ENCODE peak calls at places on chromosomes 2 and 18, in four cellular contexts. X is tibial nerve, H is omental fat pad, Z is dorsolateral prefrontal cortex. D is an unnamed sample.

GRCh38 chr2:240586919-240587800 is 626 bp downstream of the CAPN10 start:
- DNase-seq in X (no peak), Z (peak; percentile 43), H (no peak), D (no peak)

GRCh38 chr2:127083819-127084503 is 23.0 kb downstream of the BIN1 start:
- DNase-seq in X (peak; percentile 86), H (peak; percentile 86), Z (peak; percentile 84), D (peak; percentile 90)

GRCh38 chr2:145157626-145158025 is 637.7 kb upstream of the ZEB2 start:
- DNase-seq in X (no peak), H (no peak), Z (no peak), D (no peak)

GRCh38 chr2:594297-594949 is 82.8 kb downstream of the TMEM18 start:
- DNase-seq in Z (no peak), H (no peak), X (no peak), D (peak; percentile 69)

GRCh38 chr2:96136123-96136720 is 2.1 kb downstream of the ASTL start:
- DNase-seq in X (no peak), Z (no peak), H (no peak), D (no peak)

GRCh38 chr2:200274116-200275075 is 32.1 kb upstream of the SPATS2L start:
- DNase-seq in X (no peak), H (no peak), Z (no peak), D (no peak)

GRCh38 chr2:239836021-239836765 is 188.9 kb downstream of the NDUFA10 start:
- DNase-seq in Z (peak; percentile 34), X (no peak), H (no peak), D (no peak)

GRCh38 chr2:141557329-141558098 is 573.3 kb downstream of the LRP1B start:
- DNase-seq in X (no peak), H (no peak), Z (no peak), D (no peak)

GRCh38 chr2:1550076-1550475 is 136.8 kb downstream of the TPO start:
- DNase-seq in Z (no peak), X (no peak), H (no peak), D (no peak)

GRCh38 chr2:4995466-4995865 is 696.7 kb upstream of the SOX11 start:
- DNase-seq in Z (no peak), H (no peak), X (no peak), D (peak; percentile 14)

GRCh38 chr2:11045294-11045693 is 110.0 kb upstream of the SLC66A3 start:
- DNase-seq in Z (no peak), X (no peak), H (no peak), D (no peak)

GRCh38 chr18:4908239-4908638 is 288.8 kb downstream of the AKAIN1 start:
- DNase-seq in Z (no peak), H (no peak), X (no peak), D (no peak)

GRCh38 chr2:216538538-216538937 is 39.9 kb downstream of the RPL37A start:
- DNase-seq in Z (no peak), X (no peak), H (no peak), D (no peak)

GRCh38 chr18:48905541-48905940 is 45.2 kb downstream of the SMAD7 start:
- DNase-seq in H (no peak), Z (no peak), X (no peak), D (no peak)

GRCh38 chr2:47198985-47199451 is 43.9 kb upstream of the STPG4 start:
- DNase-seq in X (no peak), Z (no peak), H (no peak), D (no peak)

GRCh38 chr2:161166538-161167409 is 6.5 kb downstream of the TANK start:
- DNase-seq in Z (no peak), X (no peak), H (no peak), D (no peak)

DNA sequence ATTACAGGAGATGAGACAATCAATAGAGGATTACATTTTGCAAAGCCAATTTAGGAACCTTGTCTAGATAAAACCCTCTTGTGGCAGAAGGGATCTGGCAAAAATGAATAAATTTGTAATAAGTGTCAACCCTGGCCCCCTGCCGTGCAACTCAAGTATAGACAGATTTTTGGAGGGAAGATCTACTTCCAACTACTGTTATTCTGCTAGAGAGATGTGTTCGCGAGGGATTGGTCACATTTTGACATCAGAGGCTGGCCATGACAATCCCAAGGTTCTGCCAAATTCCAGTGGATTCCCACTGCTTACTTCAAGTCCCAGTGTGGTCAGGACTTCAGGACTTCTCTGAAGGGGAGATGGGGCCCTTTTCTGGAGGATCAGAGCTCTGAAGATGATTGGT is 192.6 kb downstream of the SH3RF3 start:
- DNase-seq in Z (no peak), X (no peak), H (no peak), D (no peak)
- TF ChIP-seq CTCF in Z (no peak), X (no peak), H (no peak), D (no peak)

GRCh38 chr2:35461406-35461805 is 894.2 kb upstream of the CRIM1 start:
- DNase-seq in Z (no peak), H (no peak), X (no peak), D (no peak)

GRCh38 chr2:35463805-35464596 is 891.6 kb upstream of the CRIM1 start:
- DNase-seq in Z (no peak), X (no peak), H (no peak), D (no peak)

GRCh38 chr2:35468271-35468670 is 887.3 kb upstream of the CRIM1 start:
- DNase-seq in H (no peak), X (no peak), Z (no peak), D (no peak)

GRCh38 chr2:35462226-35462983 is 893.2 kb upstream of the CRIM1 start:
- DNase-seq in Z (no peak), H (no peak), X (no peak), D (no peak)
- TF ChIP-seq CTCF in Z (no peak), H (no peak), X (no peak), D (no peak)

GRCh38 chr18:43420091-43420490 is 142.8 kb upstream of the SYT4 start:
- DNase-seq in X (no peak), H (no peak), Z (no peak), D (no peak)
- TF ChIP-seq CTCF in X (no peak), H (no peak), Z (no peak), D (no peak)

GRCh38 chr2:117785740-117786139 is 28.8 kb upstream of the DDX18 start:
- DNase-seq in X (no peak), H (no peak), Z (no peak), D (no peak)
- TF ChIP-seq CTCF in X (peak; percentile 43), H (no peak), Z (peak; percentile 41), D (no peak)

GRCh38 chr18:50571606-50572005 is 11.7 kb downstream of the MAPK4 start:
- DNase-seq in X (no peak), Z (no peak), H (no peak), D (no peak)

GRCh38 chr18:50569930-50570329 is 10.0 kb downstream of the MAPK4 start:
- DNase-seq in H (no peak), Z (no peak), X (no peak), D (no peak)

GRCh38 chr18:50578030-50578429 is 18.1 kb downstream of the MAPK4 start:
- DNase-seq in H (no peak), Z (no peak), X (no peak), D (no peak)

GRCh38 chr18:50578651-50579050 is 18.8 kb downstream of the MAPK4 start:
- DNase-seq in Z (no peak), H (no peak), X (no peak), D (no peak)

DNA sequence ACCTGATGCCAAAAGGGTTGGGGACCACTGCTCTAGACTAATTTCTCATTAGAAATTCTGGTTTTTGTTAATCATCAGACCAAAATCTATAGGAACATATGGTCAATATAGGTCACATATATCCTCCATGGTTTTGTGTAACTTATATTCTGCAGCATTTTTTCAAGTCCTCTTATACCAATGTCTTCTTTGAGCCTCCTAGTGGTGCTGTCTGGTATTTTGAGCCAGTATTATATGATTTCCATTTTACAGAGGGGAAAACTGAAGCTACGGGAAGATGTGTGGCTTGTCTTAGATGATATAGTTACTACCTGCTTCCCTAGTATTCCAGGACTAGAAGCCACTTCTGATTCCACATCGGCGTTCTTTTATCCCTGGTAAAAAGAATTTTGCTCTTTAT is 13.8 kb downstream of the MAPK4 start:
- DNase-seq in H (no peak), X (no peak), Z (no peak), D (no peak)
- TF ChIP-seq CTCF in H (no peak), X (no peak), Z (no peak), D (no peak)